ENCODE peak calls at places on chromosomes 1 and 21, in nine cellular contexts. O is GM23248, T is HCT116, H is MM.1S, I is hepatocyte, L is OCI-LY7, V is PC-3, X is GM23338, U is Karpas-422. S is an unnamed sample.

GRCh38 chr1:156090822-156091188 is 8.5 kb upstream of the MEX3A start:
- DNase-seq in U (peak; percentile 95), V (peak; percentile 97), I (peak; percentile 95), O (peak; percentile 84), T (peak; percentile 73), H (peak; percentile 95), X (peak; percentile 98), L (peak; percentile 89), S (peak; percentile 81)

GRCh38 chr1:94068831-94069648 is 51.9 kb downstream of the ABCA4 start:
- DNase-seq in V (peak; percentile 77), X (no peak), U (no peak), H (no peak), T (no peak), L (no peak), O (no peak), I (peak; percentile 63), S (peak; percentile 97)

GRCh38 chr21:42047821-42048613 is 23.1 kb upstream of the UMODL1 start:
- DNase-seq in H (peak; percentile 60), T (no peak), L (no peak), I (no peak), U (no peak), V (peak; percentile 58), X (no peak), O (peak; percentile 97), S (no peak)

GRCh38 chr1:203870256-203870655 is 8.9 kb downstream of the SNRPE start:
- DNase-seq in T (no peak), V (peak; percentile 54), X (no peak), L (no peak), I (no peak), U (no peak), O (peak; percentile 43), H (no peak), S (no peak)

GRCh38 chr1:6585841-6586240 is 6.0 kb downstream of the ZBTB48 start:
- DNase-seq in I (no peak), O (no peak), L (no peak), V (no peak), U (no peak), H (no peak), T (no peak), X (no peak), S (no peak)

GRCh38 chr1:60886793-60887331 is 195.5 kb upstream of the NFIA start:
- DNase-seq in O (no peak), L (no peak), X (peak; percentile 76), H (no peak), V (no peak), I (peak; percentile 27), U (no peak), T (no peak), S (no peak)

GRCh38 chr21:34302496-34302895 is 61.3 kb upstream of the KCNE2 start:
- DNase-seq in O (peak; percentile 45), X (no peak), L (no peak), I (no peak), U (no peak), H (no peak), V (no peak), T (no peak), S (no peak)

GRCh38 chr21:16821588-16821987 is 691.3 kb upstream of the CXADR start:
- DNase-seq in I (no peak), T (no peak), V (no peak), X (peak; percentile 11), U (no peak), O (no peak), L (no peak), H (no peak), S (no peak)

GRCh38 chr1:164821648-164822047 is 262.7 kb downstream of the PBX1 start:
- DNase-seq in I (no peak), V (no peak), U (no peak), X (no peak), O (no peak), L (no peak), H (no peak), T (no peak), S (no peak)

GRCh38 chr1:22018583-22019559 is 17.4 kb downstream of the CELA3A start:
- DNase-seq in H (peak; percentile 27), I (no peak), T (no peak), X (peak; percentile 42), L (peak; percentile 38), V (peak; percentile 97), O (peak; percentile 93), U (peak; percentile 71), S (peak; percentile 75)

GRCh38 chr21:41315726-41316125 is 875 bp upstream of the FAM3B start:
- DNase-seq in I (no peak), U (no peak), T (no peak), O (no peak), H (no peak), X (no peak), V (no peak), L (no peak), S (no peak)

GRCh38 chr1:181538836-181539235 is 55.5 kb downstream of the CACNA1E start:
- DNase-seq in L (no peak), O (no peak), H (no peak), T (no peak), V (no peak), X (no peak), I (no peak), U (no peak), S (no peak)

GRCh38 chr1:231233735-231234417 is 7.1 kb upstream of the GNPAT start:
- DNase-seq in U (no peak), X (no peak), I (peak; percentile 72), T (peak; percentile 75), O (no peak), L (no peak), V (no peak), H (no peak), S (no peak)

GRCh38 chr1:173573596-173573995 is 29.3 kb downstream of the SLC9C2 start:
- DNase-seq in O (no peak), X (no peak), H (no peak), T (no peak), L (no peak), I (no peak), U (no peak), V (peak; percentile 88), S (no peak)

GRCh38 chr1:152037920-152038658 is 1.3 kb upstream of the S100A11 start:
- DNase-seq in O (no peak), X (no peak), V (no peak), H (peak; percentile 98), T (no peak), I (no peak), U (peak; percentile 55), L (peak; percentile 59), S (no peak)

GRCh38 chr1:110068646-110069301 is 1.7 kb downstream of the ALX3 start:
- DNase-seq in H (no peak), T (no peak), U (no peak), V (no peak), O (no peak), I (no peak), L (no peak), X (peak; percentile 52), S (no peak)

GRCh38 chr1:110069302-110070281 is 880 bp downstream of the ALX3 start:
- DNase-seq in H (no peak), V (no peak), I (no peak), L (no peak), O (no peak), X (peak; percentile 58), T (no peak), U (no peak), S (no peak)

GRCh38 chr1:110065841-110066240 is 4.6 kb downstream of the ALX3 start:
- DNase-seq in X (no peak), I (no peak), L (no peak), T (no peak), U (no peak), O (peak; percentile 40), V (no peak), H (no peak), S (no peak)

GRCh38 chr1:110067429-110067956 is 3.0 kb downstream of the ALX3 start:
- DNase-seq in O (no peak), H (no peak), I (no peak), V (no peak), X (peak; percentile 67), U (no peak), T (no peak), L (no peak), S (no peak)

DNA sequence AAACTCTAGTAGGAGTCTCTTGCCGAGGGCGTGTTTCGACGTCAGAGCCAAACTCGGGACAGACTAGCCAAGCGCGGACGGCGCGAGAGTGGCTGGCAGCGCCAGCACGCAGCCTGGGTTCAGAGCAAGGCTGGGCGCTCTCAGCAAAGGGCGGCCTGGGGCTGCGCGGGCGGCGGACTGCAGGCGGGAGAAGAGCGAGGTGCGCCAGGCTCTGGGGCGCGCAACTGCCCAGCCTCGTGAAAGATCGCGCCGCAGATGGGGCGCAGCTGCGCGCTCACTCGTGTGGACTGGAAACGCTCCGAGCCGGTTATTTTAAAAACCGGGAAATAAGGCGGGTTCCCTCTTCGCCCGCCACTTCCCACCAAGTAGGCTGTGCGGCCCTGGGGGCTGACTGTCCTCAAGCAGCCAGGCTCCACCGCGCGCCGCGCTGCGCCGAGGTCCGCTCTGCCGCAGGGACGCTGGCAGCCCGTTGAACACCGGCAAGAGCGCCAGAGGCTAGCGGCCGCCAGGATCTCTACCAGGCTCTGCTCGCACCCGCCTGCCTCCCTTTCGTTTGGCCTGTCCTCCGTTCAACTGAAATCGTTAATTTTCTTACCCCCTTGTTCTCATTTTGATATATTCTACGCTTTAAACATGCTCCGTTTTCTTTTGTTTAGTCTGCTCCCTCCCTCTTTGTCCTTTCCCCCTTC is 2.4 kb downstream of the ALX3 start:
- DNase-seq in O (no peak), L (no peak), U (no peak), I (no peak), H (no peak), T (no peak), X (peak; percentile 73), V (no peak), S (no peak)
- H3K9me2 ChIP-seq in O (no peaks in the 10 kb centered on the region), L (no peaks in the 10 kb centered on the region), U (no peaks in the 10 kb centered on the region), I (no peaks in the 10 kb centered on the region), H (no peaks in the 10 kb centered on the region), T (no peaks in the 10 kb centered on the region), X (no peaks in the 10 kb centered on the region), V (no peaks in the 10 kb centered on the region), S (no peaks in the 10 kb centered on the region)

GRCh38 chr21:45772180-45772579 is 128.7 kb downstream of the PCBP3 start:
- DNase-seq in T (no peak), L (no peak), U (no peak), O (no peak), X (no peak), H (no peak), V (no peak), I (no peak), S (no peak)
- H2AFZ ChIP-seq in T (no peak overlapping the region), L (no peak overlapping the region), U (no peak overlapping the region), O (no peak overlapping the region), X (no peak overlapping the region), H (no peak overlapping the region), V (no peak overlapping the region), I (no peak overlapping the region), S (no peak overlapping the region)

GRCh38 chr1:114150016-114150415 is 3.7 kb downstream of the SYT6 start:
- DNase-seq in X (no peak), I (no peak), H (no peak), L (no peak), O (no peak), V (no peak), U (no peak), T (no peak), S (no peak)
- H3K4me3 ChIP-seq in X (peak overlapping the region; percentile 94), I (no peak overlapping the region), H (no peak overlapping the region), L (no peak overlapping the region), O (no peak overlapping the region), V (no peak overlapping the region), U (no peak overlapping the region), T (no peak overlapping the region), S (no peak overlapping the region)

DNA sequence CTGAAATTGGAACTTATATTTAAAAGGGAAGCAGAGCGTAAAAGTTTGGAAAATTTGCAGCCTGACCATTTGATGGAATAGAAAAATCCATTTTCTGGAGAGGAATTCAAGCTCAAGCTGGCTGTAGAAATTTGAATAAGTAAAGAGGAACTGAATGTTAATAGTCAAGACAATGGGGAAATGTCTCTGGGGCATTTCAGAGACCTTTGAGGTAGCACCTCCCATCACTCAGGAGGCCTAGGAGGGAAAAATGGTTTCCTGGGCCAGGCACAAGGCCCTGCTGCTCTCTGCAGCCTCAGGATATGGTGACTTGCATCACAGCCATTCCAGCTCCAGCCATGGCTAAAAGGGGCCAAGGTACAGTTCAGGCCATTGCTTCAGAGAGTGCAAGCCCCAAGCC is 17.6 kb upstream of the TSHB start:
- DNase-seq in V (no peak), U (no peak), I (no peak), X (no peak), T (no peak), O (no peak), L (peak; percentile 1), H (no peak), S (no peak)
- H3K9me2 ChIP-seq in V (no peaks in the 10 kb centered on the region), U (no peaks in the 10 kb centered on the region), I (no peaks in the 10 kb centered on the region), X (peaks cover 8% of the 10 kb centered on the region), T (no peaks in the 10 kb centered on the region), O (no peaks in the 10 kb centered on the region), L (no peaks in the 10 kb centered on the region), H (no peaks in the 10 kb centered on the region), S (no peaks in the 10 kb centered on the region)

S was measured in PC-9.